ENCODE peak calls at places on chromosomes 3 and 15, in nine cellular contexts. I is HFF-Myc, U is bronchial epithelial cell, O is sigmoid colon, K is psoas muscle, F is fibroblast of pulmonary artery, R is lower lobe of right lung, B is right atrium auricular region, J is fibroblast of lung. G is an unnamed sample.

GRCh38 chr15:88057836-88058235 is 198.7 kb downstream of the NTRK3 start:
- DNase-seq in I (no peak), U (no peak), O (no peak), K (no peak), F (no peak), R (no peak), B (no peak), J (no peak), G (no peak)

GRCh38 chr3:66800941-66801545 is 197.1 kb upstream of the KBTBD8 start:
- DNase-seq in I (no peak), U (peak), O (no peak), K (no peak), F (no peak), R (no peak), B (no peak), J (peak), G (no peak)

GRCh38 chr3:184591789-184592188 is 30.2 kb downstream of the EPHB3 start:
- DNase-seq in I (no peak), U (no peak), O (no peak), K (no peak), F (no peak), R (no peak), B (no peak), J (no peak), G (no peak)

GRCh38 chr3:46861293-46861995 is 1.8 kb downstream of the MYL3 start:
- DNase-seq in I (no peak), U (no peak), O (peak), K (peak), F (no peak), R (peak), B (no peak), J (no peak), G (no peak)

GRCh38 chr15:67907175-67907723 is 67.4 kb upstream of the RNU6-1 start:
- DNase-seq in I (no peak), U (no peak), O (no peak), K (no peak), F (no peak), R (no peak), B (no peak), J (no peak), G (no peak)

GRCh38 chr15:67164811-67165652 is 89.4 kb downstream of the AAGAB start:
- DNase-seq in I (no peak), U (no peak), O (peak), K (peak), F (peak), R (no peak), B (no peak), J (peak), G (no peak)

GRCh38 chr3:10950476-10951294 is 41.9 kb upstream of the SLC6A1 start:
- DNase-seq in I (no peak), U (peak), O (no peak), K (no peak), F (peak), R (no peak), B (no peak), J (peak), G (peak)

GRCh38 chr3:58521917-58522680 is 14.9 kb downstream of the ACOX2 start:
- DNase-seq in I (no peak), U (no peak), O (no peak), K (no peak), F (no peak), R (no peak), B (peak), J (no peak), G (no peak)

GRCh38 chr3:14234197-14235002 is 55.8 kb downstream of the LSM3 start:
- DNase-seq in I (no peak), U (peak), O (no peak), K (no peak), F (no peak), R (peak), B (peak), J (peak), G (peak)

GRCh38 chr15:74725241-74725774 is at the start of gene CYP1A1:
- DNase-seq in I (no peak), U (peak), O (no peak), K (no peak), F (no peak), R (peak), B (no peak), J (no peak), G (no peak)

GRCh38 chr15:75815811-75816719 is 27.2 kb upstream of the UBE2Q2 start:
- DNase-seq in I (no peak), U (peak), O (no peak), K (no peak), F (peak), R (no peak), B (no peak), J (no peak), G (peak)

GRCh38 chr3:188901126-188901525 is 270.6 kb upstream of the TPRG1 start:
- DNase-seq in I (no peak), U (peak), O (no peak), K (no peak), F (no peak), R (no peak), B (no peak), J (peak), G (peak)

GRCh38 chr3:62888180-62888579 is 13.0 kb upstream of the CADPS start:
- DNase-seq in I (no peak), U (no peak), O (no peak), K (no peak), F (no peak), R (no peak), B (no peak), J (no peak), G (no peak)

GRCh38 chr15:32651229-32651837 is 9.8 kb downstream of the SCG5 start:
- DNase-seq in I (no peak), U (peak), O (peak), K (peak), F (peak), R (peak), B (no peak), J (peak), G (peak)

GRCh38 chr3:177973241-177973840 is 562.9 kb upstream of the KCNMB2 start:
- DNase-seq in I (no peak), U (peak), O (no peak), K (no peak), F (peak), R (no peak), B (no peak), J (peak), G (no peak)

GRCh38 chr3:3196148-3196861 is 16.8 kb upstream of the CRBN start:
- DNase-seq in I (no peak), U (peak), O (no peak), K (no peak), F (peak), R (no peak), B (no peak), J (no peak), G (peak)

GRCh38 chr15:70114226-70114625 is 16.5 kb upstream of the TLE3 start:
- DNase-seq in I (no peak), U (no peak), O (no peak), K (no peak), F (no peak), R (no peak), B (no peak), J (no peak), G (peak)

GRCh38 chr3:169340055-169340454 is 323.5 kb downstream of the MECOM start:
- DNase-seq in I (no peak), U (no peak), O (no peak), K (no peak), F (no peak), R (no peak), B (no peak), J (no peak), G (no peak)

GRCh38 chr3:134846084-134846483 is 51.0 kb downstream of the EPHB1 start:
- DNase-seq in I (no peak), U (no peak), O (no peak), K (no peak), F (no peak), R (no peak), B (no peak), J (no peak), G (no peak)

DNA sequence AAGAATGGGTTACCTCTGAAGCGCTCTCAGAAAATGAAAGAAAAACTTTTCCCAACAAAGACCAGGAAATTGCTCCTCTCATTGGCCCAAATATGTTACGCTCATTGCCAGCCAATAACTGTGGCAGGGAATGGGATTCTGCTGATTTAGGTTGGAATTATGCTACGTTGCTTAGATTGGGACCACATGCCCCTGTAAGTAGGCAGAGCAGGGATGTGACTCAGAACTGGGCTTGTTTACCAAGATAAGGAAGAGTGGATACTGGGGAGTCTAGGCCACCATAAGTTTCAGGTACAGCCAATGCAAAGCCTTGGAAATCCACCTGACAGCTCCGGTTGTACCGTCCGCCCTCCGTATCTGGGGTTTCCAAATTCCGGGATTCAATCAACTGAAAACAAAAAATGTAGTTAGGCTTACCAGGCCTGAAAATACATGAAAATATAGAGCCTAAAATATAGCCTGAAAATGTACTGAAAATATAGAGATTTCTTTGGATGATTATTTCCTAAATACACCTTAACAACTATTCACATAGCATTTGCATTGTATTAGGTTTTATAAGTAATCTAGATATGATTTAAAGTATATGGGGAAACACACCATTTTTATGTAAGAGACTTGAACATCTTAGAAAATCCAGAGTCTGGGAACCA is 1.5 kb upstream of the TCF12 start:
- DNase-seq in I (no peak), U (peak), O (no peak), K (no peak), F (peak), R (no peak), B (no peak), J (no peak), G (no peak)
- H3K4me3 ChIP-seq in I (peak), U (no peak), O (peak), K (peak), F (no peak), R (peak), B (peak), J (peak), G (no peak)

GRCh38 chr3:52874869-52875588 is 22.3 kb downstream of the STIMATE start:
- DNase-seq in I (no peak), U (no peak), O (no peak), K (no peak), F (no peak), R (no peak), B (no peak), J (no peak), G (no peak)

GRCh38 chr3:52874160-52874701 is 23.1 kb downstream of the STIMATE start:
- DNase-seq in I (no peak), U (no peak), O (no peak), K (no peak), F (no peak), R (no peak), B (no peak), J (no peak), G (peak)

GRCh38 chr3:52872245-52872644 is 25.1 kb downstream of the STIMATE start:
- DNase-seq in I (no peak), U (no peak), O (no peak), K (no peak), F (no peak), R (no peak), B (no peak), J (peak), G (peak)

GRCh38 chr3:52871761-52872160 is 25.6 kb downstream of the STIMATE start:
- DNase-seq in I (no peak), U (no peak), O (no peak), K (no peak), F (no peak), R (no peak), B (no peak), J (no peak), G (no peak)

DNA sequence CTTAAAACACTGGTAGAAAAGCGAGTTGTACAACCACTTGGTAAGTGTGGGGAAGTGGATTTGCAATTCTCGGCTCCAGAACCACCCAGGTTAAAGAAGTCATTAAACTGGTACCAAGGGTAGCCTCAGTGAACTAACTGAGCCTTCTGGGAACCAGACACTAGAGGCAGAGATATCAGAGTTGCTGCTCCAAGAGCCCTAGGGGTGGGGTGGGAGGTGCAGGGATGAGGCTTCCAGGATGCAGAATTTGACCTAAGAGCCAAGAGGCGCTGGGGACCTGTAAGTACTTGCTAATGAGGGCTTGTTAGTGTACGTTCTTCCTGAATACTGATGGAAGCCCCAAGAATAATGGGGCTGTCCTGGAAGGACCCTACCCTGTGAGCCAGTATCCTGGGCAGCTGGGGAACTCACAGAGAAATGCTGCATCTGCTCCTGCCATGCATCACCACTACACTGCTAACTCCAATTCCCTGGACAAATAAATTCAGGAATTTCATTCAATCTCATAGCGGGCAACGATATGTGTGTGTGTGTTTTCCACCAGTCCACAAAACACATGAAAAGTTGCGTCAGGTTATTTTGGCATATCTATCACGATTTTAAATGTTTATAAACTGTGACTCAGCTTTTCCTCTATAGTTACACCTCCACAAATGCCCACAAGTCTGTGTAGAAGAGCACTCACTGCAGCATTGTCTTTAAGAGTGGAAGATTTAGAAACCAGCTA is 23.8 kb downstream of the STIMATE start:
- DNase-seq in I (no peak), U (peak), O (no peak), K (no peak), F (peak), R (no peak), B (no peak), J (peak), G (peak)
- TF ChIP-seq CTCF in I (no peak), U (no peak), O (no peak), K (no peak), F (peak), R (no peak), B (no peak), J (no peak), G (no peak)

DNA sequence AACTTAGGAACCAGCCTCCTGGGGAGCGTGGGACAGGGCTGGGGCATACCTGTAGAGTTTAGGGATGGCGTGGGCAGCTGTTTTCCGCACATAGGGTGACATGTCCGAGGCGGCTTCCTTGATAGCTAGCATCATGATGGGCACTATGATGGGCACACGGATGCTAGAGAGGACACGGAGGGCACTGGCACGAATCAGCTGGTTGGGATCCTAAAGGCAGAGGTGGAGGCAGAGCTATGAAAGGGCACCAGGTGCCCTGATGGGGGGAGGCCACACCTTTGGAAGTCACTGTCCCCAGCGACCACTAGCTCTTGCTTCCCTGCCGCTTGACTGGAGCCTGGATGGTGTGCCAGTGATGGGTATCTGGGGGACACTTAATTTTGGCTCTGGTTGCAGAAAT is 28.3 kb downstream of the AP3B2 start:
- DNase-seq in I (no peak), U (no peak), O (peak), K (no peak), F (no peak), R (no peak), B (no peak), J (no peak), G (no peak)
- H3K4me3 ChIP-seq in I (no peak), U (peak), O (no peak), K (no peak), F (no peak), R (no peak), B (no peak), J (no peak), G (no peak)

GRCh38 chr15:100768501-100768931 is 111.1 kb upstream of the ALDH1A3 start:
- DNase-seq in I (no peak), U (no peak), O (no peak), K (no peak), F (no peak), R (no peak), B (peak), J (no peak), G (no peak)
- TF ChIP-seq CTCF in I (no peak), U (no peak), O (no peak), K (no peak), F (no peak), R (no peak), B (no peak), J (no peak), G (no peak)

GRCh38 chr15:50257206-50257735 is 8.3 kb downstream of the HDC start:
- DNase-seq in I (no peak), U (peak), O (no peak), K (no peak), F (no peak), R (no peak), B (no peak), J (no peak), G (no peak)

GRCh38 chr15:50260969-50261496 is 4.5 kb downstream of the HDC start:
- DNase-seq in I (no peak), U (no peak), O (no peak), K (no peak), F (no peak), R (no peak), B (no peak), J (no peak), G (no peak)

GRCh38 chr15:50259276-50259675 is 6.2 kb downstream of the HDC start:
- DNase-seq in I (no peak), U (no peak), O (no peak), K (no peak), F (no peak), R (no peak), B (no peak), J (no peak), G (no peak)

GRCh38 chr15:50256188-50257041 is 9.1 kb downstream of the HDC start:
- DNase-seq in I (peak), U (peak), O (no peak), K (no peak), F (peak), R (no peak), B (no peak), J (peak), G (peak)

GRCh38 chr15:50257924-50258323 is 7.6 kb downstream of the HDC start:
- DNase-seq in I (no peak), U (peak), O (no peak), K (no peak), F (peak), R (no peak), B (no peak), J (peak), G (peak)
- H3K4me3 ChIP-seq in I (no peak), U (no peak), O (no peak), K (no peak), F (no peak), R (no peak), B (no peak), J (no peak), G (no peak)

DNA sequence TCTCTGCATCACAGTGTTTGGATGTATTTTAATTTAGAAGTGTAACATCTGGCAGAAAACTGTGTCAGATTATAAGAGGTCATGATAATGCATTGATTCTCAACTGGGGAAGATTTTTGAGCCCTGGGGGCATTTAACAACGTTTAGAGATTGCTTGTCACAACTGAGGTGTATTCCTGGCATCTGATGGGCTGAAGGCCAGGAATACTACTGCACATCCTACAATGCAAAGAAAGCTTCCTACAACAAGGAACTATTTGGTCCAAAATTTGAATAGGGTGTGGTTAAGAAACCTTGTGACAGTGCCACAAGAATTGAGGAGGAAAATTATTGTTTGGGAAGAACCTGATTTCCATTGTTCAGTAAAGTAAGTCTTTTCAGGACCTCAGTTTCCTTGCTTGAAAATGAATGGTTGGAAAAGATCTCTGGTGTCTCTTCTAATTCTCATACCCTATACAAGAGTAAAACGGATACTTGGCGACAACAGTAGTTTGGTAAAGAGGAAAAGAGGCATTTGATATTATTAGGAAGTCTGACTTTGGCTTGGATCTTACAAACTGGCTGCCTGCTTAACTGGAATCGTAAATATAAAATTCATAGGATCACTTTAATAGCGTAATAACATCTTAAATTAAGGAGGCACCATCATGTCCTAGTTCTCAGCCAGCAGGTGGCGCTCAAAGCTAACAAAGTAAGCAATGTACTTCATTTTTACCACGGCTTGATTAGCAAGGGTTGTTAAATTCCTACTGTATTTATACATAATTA is 4.3 kb downstream of the DAZL start:
- DNase-seq in I (peak), U (peak), O (peak), K (peak), F (peak), R (peak), B (peak), J (peak), G (peak)
- TF ChIP-seq CTCF in I (peak), U (peak), O (peak), K (peak), F (peak), R (peak), B (peak), J (peak), G (peak)

GRCh38 chr3:119782435-119782834 is 534 bp downstream of the NR1I2 start:
- DNase-seq in I (no peak), U (no peak), O (no peak), K (no peak), F (no peak), R (no peak), B (no peak), J (no peak), G (no peak)
- H3K4me3 ChIP-seq in I (no peak), U (no peak), O (no peak), K (no peak), F (no peak), R (no peak), B (no peak), J (no peak), G (no peak)

DNA sequence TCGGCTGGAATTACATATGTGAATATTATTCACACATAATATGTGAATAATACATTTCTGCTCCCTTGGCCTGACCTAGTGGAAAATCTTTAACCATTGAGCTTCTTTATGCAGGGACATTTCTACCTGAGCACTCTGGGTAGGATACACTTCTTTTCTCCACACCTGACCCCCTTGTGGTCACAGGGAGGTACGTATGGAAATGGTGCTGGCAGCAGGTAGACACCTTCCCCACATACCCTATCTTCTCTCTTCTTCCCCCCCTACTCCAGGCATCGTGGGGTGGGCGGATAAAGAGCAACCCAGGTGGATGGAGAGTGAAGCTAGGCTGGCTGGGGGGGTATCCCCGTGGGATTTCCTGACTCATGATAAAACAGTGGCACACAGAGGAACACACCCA is 312.1 kb downstream of the ARRDC4 start:
- DNase-seq in I (no peak), U (no peak), O (no peak), K (no peak), F (no peak), R (no peak), B (no peak), J (no peak), G (no peak)
- TF ChIP-seq CTCF in I (no peak), U (no peak), O (no peak), K (no peak), F (no peak), R (no peak), B (no peak), J (no peak), G (no peak)

GRCh38 chr3:190862209-190863118 is at the start of gene GMNC:
- DNase-seq in I (peak), U (peak), O (peak), K (peak), F (peak), R (peak), B (peak), J (peak), G (peak)
- H3K4me3 ChIP-seq in I (peak), U (peak), O (peak), K (peak), F (peak), R (peak), B (peak), J (peak), G (peak)